ENCODE peak calls at places on chromosome 12, in ten cellular contexts. J, D, O, X, U, I, L, G, A and S are unnamed samples.

GRCh38 chr12:103495783-103496456 is at the start of gene C12orf42:
- DNase-seq in G (no peak), A (peak), I (no peak), D (peak), O (no peak), L (no peak), J (peak), X (no peak), U (peak), S (no peak)

GRCh38 chr12:65232490-65233077 is 45.9 kb upstream of the MSRB3 start:
- DNase-seq in U (no peak), X (no peak), G (no peak), O (no peak), A (peak), I (no peak), J (no peak), L (no peak), D (no peak), S (no peak)

GRCh38 chr12:100656806-100657205 is 83.3 kb downstream of the GAS2L3 start:
- DNase-seq in O (no peak), X (no peak), D (no peak), G (no peak), A (no peak), L (no peak), U (no peak), J (no peak), I (no peak), S (no peak)

GRCh38 chr12:116861331-116861730 is 19.9 kb downstream of the HRK start:
- DNase-seq in O (no peak), L (peak), X (peak), J (peak), U (no peak), I (peak), D (peak), A (no peak), G (no peak), S (no peak)

GRCh38 chr12:108884116-108885012 is 4.5 kb downstream of the DAO start:
- DNase-seq in O (peak), L (no peak), U (peak), I (peak), D (peak), X (peak), J (peak), A (peak), G (peak), S (no peak)

GRCh38 chr12:40734283-40734682 is 42.0 kb downstream of the CNTN1 start:
- DNase-seq in J (peak), A (no peak), U (no peak), X (no peak), O (no peak), I (no peak), L (no peak), D (no peak), G (no peak), S (no peak)

GRCh38 chr12:133130808-133131128 is 341 bp downstream of the ZNF10 start:
- DNase-seq in U (peak), O (peak), J (peak), L (no peak), A (no peak), I (peak), X (no peak), G (peak), D (peak), S (no peak)

GRCh38 chr12:132505852-132506219 is 15.9 kb downstream of the FBRSL1 start:
- DNase-seq in U (no peak), L (no peak), A (no peak), J (no peak), D (no peak), G (no peak), O (no peak), X (no peak), I (no peak), S (no peak)

GRCh38 chr12:12870454-12870853 is 20.9 kb upstream of the GPRC5A start:
- DNase-seq in J (no peak), O (no peak), D (no peak), A (peak), X (peak), G (no peak), U (no peak), L (peak), I (no peak), S (peak)

GRCh38 chr12:124551268-124552144 is 15.9 kb downstream of the NCOR2 start:
- DNase-seq in D (peak), O (peak), A (peak), U (peak), G (peak), X (no peak), L (no peak), I (peak), J (no peak), S (no peak)

DNA sequence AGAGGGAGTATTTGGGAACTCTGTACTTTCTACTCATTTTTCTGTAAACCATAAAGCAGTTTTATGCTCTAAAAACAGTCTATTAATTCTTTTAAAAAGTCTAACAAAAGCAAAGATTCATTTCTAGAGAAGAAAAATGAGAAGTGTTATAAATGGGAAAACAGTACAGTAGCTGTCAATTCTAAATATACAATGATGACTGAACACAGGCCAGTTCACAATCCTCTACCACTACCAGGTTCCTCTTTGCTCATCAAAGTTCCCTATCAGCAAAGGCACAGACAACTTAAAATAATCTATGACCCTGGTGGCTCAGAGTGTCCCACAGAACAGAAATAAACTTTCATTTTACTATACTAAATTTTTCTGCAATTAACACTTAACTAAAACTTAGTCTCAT is 12.5 kb downstream of the NAA25 start:
- DNase-seq in X (no peak), O (no peak), U (no peak), A (no peak), L (no peak), D (no peak), G (no peak), I (no peak), J (no peak), S (no peak)
- TF ChIP-seq CTCF in X (no peak), O (no peak), U (no peak), A (no peak), L (no peak), D (no peak), G (no peak), I (no peak), J (no peak), S (no peak)

GRCh38 chr12:93176610-93177126 is 201.1 kb upstream of the NUDT4 start:
- DNase-seq in D (no peak), X (no peak), O (no peak), A (no peak), L (no peak), U (no peak), G (no peak), I (no peak), J (no peak), S (no peak)
- H3K4me3 ChIP-seq in D (no peak), X (no peak), O (no peak), A (no peak), L (no peak), U (no peak), G (no peak), I (no peak), J (no peak), S (no peak)

DNA sequence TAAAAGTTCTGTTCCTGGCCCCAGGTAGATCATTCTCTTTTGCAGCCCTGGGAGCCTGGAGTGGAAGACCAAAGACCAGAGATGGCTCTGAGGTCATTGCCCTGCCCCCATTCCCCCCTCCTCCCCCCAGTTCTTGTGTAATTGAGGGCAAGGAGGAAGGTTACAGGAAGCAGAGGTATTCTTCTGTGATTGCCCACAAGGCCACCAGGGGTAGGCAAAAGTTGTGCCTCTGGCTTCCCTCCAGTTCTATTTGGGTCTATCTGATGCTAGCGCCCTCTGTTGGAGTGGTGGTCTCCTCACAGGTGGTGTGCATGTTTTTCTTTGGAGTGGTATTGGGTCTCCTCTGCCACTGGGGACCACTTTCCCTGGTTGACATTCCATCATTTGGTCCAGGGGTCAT is 41.2 kb upstream of the CRY1 start:
- DNase-seq in O (no peak), X (peak), L (no peak), G (no peak), I (no peak), A (no peak), U (peak), D (peak), J (peak), S (no peak)
- TF ChIP-seq CTCF in O (no peak), X (peak), L (no peak), G (no peak), I (no peak), A (peak), U (peak), D (peak), J (peak), S (peak)

DNA sequence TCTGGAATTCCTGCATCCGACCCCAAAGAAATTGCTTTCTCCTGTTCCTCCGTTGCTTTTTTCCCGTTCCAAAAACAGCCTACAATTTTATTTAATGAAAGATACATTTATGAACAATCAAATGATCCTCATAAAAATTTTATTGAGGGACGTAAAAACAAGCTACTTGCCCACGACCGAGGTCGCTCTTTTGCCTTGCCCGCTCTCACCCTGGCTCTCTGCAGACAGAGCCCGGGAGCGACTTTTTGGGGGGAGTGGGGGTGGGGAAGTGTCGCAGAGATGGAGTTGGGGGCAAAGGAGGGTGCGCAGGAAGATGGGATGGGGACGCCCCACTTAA is 1.1 kb upstream of the HOXC9 start:
- DNase-seq in U (no peak), G (no peak), D (no peak), A (no peak), L (no peak), I (no peak), J (no peak), X (no peak), O (no peak), S (no peak)
- H3K4me3 ChIP-seq in U (peak), G (no peak), D (no peak), A (no peak), L (no peak), I (no peak), J (peak), X (peak), O (no peak), S (no peak)

GRCh38 chr12:49013403-49013802 is 5.2 kb downstream of the PRKAG1 start:
- DNase-seq in O (no peak), X (no peak), L (no peak), I (no peak), A (no peak), U (no peak), J (no peak), G (no peak), D (no peak), S (no peak)

GRCh38 chr12:49018282-49019119 is at the start of gene PRKAG1:
- DNase-seq in A (peak), L (peak), J (peak), G (peak), O (peak), I (peak), X (peak), D (peak), U (peak), S (peak)

GRCh38 chr12:49012739-49013138 is 5.8 kb downstream of the PRKAG1 start:
- DNase-seq in A (no peak), U (no peak), X (no peak), D (no peak), L (no peak), I (no peak), J (no peak), G (no peak), O (no peak), S (no peak)

GRCh38 chr12:49017764-49018281 is 753 bp downstream of the PRKAG1 start:
- DNase-seq in J (no peak), X (no peak), D (no peak), A (no peak), I (peak), U (no peak), L (no peak), G (no peak), O (no peak), S (no peak)

DNA sequence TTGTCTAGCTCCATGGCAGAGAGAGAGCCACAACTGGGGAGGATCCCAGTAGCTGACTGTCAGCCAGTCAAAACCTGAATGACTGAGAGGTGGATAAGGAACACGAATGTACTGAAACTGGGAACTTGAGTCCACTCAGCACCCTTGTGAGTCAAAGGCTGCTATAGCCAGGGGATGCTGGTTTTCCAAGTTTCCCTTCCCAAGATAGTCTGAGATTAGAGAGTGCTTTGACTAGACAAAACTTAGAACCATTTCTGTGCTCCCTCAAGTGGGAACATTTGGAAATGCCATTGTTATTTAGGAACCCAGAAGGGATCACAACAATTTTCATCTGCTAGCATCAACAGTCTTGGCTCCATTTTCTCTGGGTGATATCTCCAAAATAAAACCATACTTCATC is 4.0 kb downstream of the PRKAG1 start:
- DNase-seq in J (no peak), I (no peak), G (no peak), L (no peak), D (no peak), A (peak), X (no peak), U (no peak), O (no peak), S (no peak)
- TF ChIP-seq CTCF in J (peak), I (no peak), G (no peak), L (peak), D (no peak), A (peak), X (no peak), U (no peak), O (no peak), S (peak)

DNA sequence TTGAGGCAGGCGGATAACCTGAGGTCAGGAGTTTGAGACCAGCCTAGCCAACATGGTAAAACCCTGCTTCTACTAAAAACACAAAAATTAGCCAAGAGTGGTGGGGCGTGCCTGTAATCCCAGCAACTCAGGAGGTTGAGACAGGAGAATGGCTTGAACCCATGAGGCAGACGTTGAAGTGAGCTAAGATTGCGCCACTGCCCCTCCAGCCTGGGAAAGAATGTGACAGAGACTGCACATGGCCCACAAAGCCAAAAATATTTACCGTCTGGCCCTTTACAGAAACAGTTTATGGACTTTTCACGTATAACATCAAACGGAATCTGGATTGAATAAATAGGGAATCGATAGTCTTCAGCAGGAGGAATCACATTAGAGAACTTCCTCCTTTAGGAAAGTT is 3.5 kb downstream of the RSRC2 start:
- DNase-seq in I (no peak), X (no peak), O (no peak), A (no peak), D (no peak), G (peak), L (peak), J (no peak), U (no peak), S (no peak)
- H3K4me3 ChIP-seq in I (no peak), X (peak), O (peak), A (no peak), D (no peak), G (no peak), L (no peak), J (peak), U (no peak), S (peak)

GRCh38 chr12:67019070-67019469 is 250.1 kb upstream of the CAND1 start:
- DNase-seq in O (no peak), U (no peak), I (no peak), L (no peak), D (no peak), A (peak), X (no peak), J (no peak), G (peak), S (no peak)

GRCh38 chr12:67014642-67015041 is 254.5 kb upstream of the CAND1 start:
- DNase-seq in L (no peak), X (no peak), U (no peak), G (no peak), A (no peak), I (no peak), O (no peak), J (no peak), D (no peak), S (no peak)

GRCh38 chr12:67018105-67018504 is 251.1 kb upstream of the CAND1 start:
- DNase-seq in I (no peak), D (no peak), U (no peak), G (no peak), X (no peak), O (no peak), A (no peak), L (no peak), J (no peak), S (no peak)
- TF ChIP-seq CTCF in I (no peak), D (no peak), U (peak), G (no peak), X (no peak), O (no peak), A (no peak), L (no peak), J (no peak), S (peak)